ENCODE peak calls at places on chromosomes 16 and 17, in four cellular contexts. W is GM13977, N is RPMI8226, K is cardiac fibroblast. S is an unnamed sample.

GRCh38 chr17:55612691-55613141 is 101.5 kb upstream of the SMIM36 start:
- DNase-seq in W (no peak), N (no peak), K (peak), S (no peak)

GRCh38 chr16:84228321-84228838 is 11.4 kb downstream of the KCNG4 start:
- DNase-seq in W (no peak), N (peak), K (peak), S (no peak)

GRCh38 chr16:24838554-24839266 is 7.1 kb upstream of the SLC5A11 start:
- DNase-seq in W (no peak), N (no peak), K (peak), S (no peak)

GRCh38 chr16:29807426-29808218 is 1.3 kb downstream of the MAZ start:
- DNase-seq in W (peak), N (peak), K (peak), S (peak)

GRCh38 chr16:54086791-54087190 is 199.8 kb downstream of the IRX3 start:
- DNase-seq in W (no peak), N (no peak), K (no peak), S (no peak)

GRCh38 chr17:42683407-42684031 is 1.2 kb downstream of the CNTNAP1 start:
- DNase-seq in W (peak), N (no peak), K (peak), S (no peak)

GRCh38 chr16:2371421-2371820 is 30.9 kb upstream of the ABCA3 start:
- DNase-seq in W (no peak), N (no peak), K (peak), S (no peak)

GRCh38 chr17:59618894-59619312 is 792 bp upstream of the CLTC start:
- DNase-seq in W (no peak), N (no peak), K (peak), S (no peak)

GRCh38 chr17:18008496-18009268 is 30.3 kb downstream of the ATPAF2 start:
- DNase-seq in W (no peak), N (no peak), K (no peak), S (no peak)

GRCh38 chr17:76379646-76380376 is 4.6 kb upstream of the SPHK1 start:
- DNase-seq in W (no peak), N (no peak), K (no peak), S (no peak)

GRCh38 chr16:46482895-46483294 is 138.3 kb downstream of the SHCBP1 start:
- DNase-seq in W (no peak), N (no peak), K (no peak), S (no peak)

GRCh38 chr17:81429353-81429774 is 34.1 kb downstream of the BAHCC1 start:
- DNase-seq in W (no peak), N (peak), K (peak), S (no peak)

GRCh38 chr16:17404903-17405691 is 65.7 kb downstream of the XYLT1 start:
- DNase-seq in W (no peak), N (no peak), K (peak), S (no peak)

GRCh38 chr17:47742319-47743181 is 9.5 kb downstream of the TBX21 start:
- DNase-seq in W (peak), N (no peak), K (peak), S (peak)

GRCh38 chr16:165218-165538 is 600 bp upstream of the HBM start:
- DNase-seq in W (peak), N (no peak), K (no peak), S (no peak)

GRCh38 chr17:74151551-74152315 is 51.7 kb upstream of the RPL38 start:
- DNase-seq in W (no peak), N (no peak), K (no peak), S (no peak)

GRCh38 chr16:81889896-81890634 is 111.0 kb downstream of the PLCG2 start:
- DNase-seq in W (peak), N (peak), K (peak), S (peak)

GRCh38 chr16:24747425-24747824 is 18.0 kb downstream of the TNRC6A start:
- DNase-seq in W (no peak), N (no peak), K (no peak), S (no peak)

GRCh38 chr16:17365591-17366298 is 105.0 kb downstream of the XYLT1 start:
- DNase-seq in W (no peak), N (no peak), K (peak), S (no peak)

GRCh38 chr17:7354262-7354781 is 634 bp upstream of the TMEM95 start:
- DNase-seq in W (no peak), N (no peak), K (peak), S (no peak)

GRCh38 chr16:80974649-80975376 is 31.9 kb downstream of the CMC2 start:
- DNase-seq in W (no peak), N (no peak), K (no peak), S (no peak)

S was measured in T-helper 9 cell.